ENCODE peak calls at places on chromosomes 6 and 20, in nine cellular contexts. M, U, X, Z, G, V, R, C and O are unnamed samples.

GRCh38 chr20:44959082-44959895 is 908 bp downstream of the TOMM34 start:
- DNase-seq in R (peak; percentile 67), C (peak; percentile 33), G (no peak), Z (peak; percentile 58), X (peak; percentile 83), U (no peak), M (peak; percentile 37), V (peak; percentile 66), O (no peak)

GRCh38 chr6:75481394-75481793 is 12.2 kb downstream of the FILIP1 start:
- DNase-seq in C (no peak), M (no peak), V (no peak), X (peak; percentile 52), R (peak; percentile 42), U (no peak), G (no peak), Z (peak; percentile 52), O (no peak)

GRCh38 chr20:34299925-34300806 is 3.0 kb downstream of the AHCY start:
- DNase-seq in X (peak; percentile 6), U (peak; percentile 39), V (peak; percentile 30), G (no peak), Z (peak; percentile 7), C (no peak), M (no peak), R (peak; percentile 30), O (no peak)

GRCh38 chr6:13304580-13305255 is 23.6 kb downstream of the TBC1D7 start:
- DNase-seq in R (peak; percentile 27), G (no peak), M (no peak), Z (peak; percentile 34), X (no peak), V (no peak), C (no peak), U (peak; percentile 23), O (no peak)

GRCh38 chr20:18679020-18679419 is 91.2 kb downstream of the DTD1 start:
- DNase-seq in M (no peak), X (peak; percentile 28), V (no peak), Z (peak; percentile 31), C (no peak), G (no peak), U (no peak), R (peak; percentile 48), O (no peak)

GRCh38 chr6:56570434-56571359 is 72.0 kb downstream of the DST start:
- DNase-seq in X (peak; percentile 45), R (peak; percentile 62), G (no peak), V (peak; percentile 30), C (no peak), M (no peak), U (no peak), Z (peak; percentile 39), O (no peak)

GRCh38 chr6:35300848-35301247 is 3.2 kb downstream of the DEF6 start:
- DNase-seq in R (no peak), Z (no peak), M (no peak), X (no peak), V (no peak), C (no peak), U (no peak), G (no peak), O (no peak)

GRCh38 chr6:36386495-36387439 is 702 bp downstream of the ETV7 start:
- DNase-seq in G (no peak), V (peak; percentile 64), Z (peak; percentile 54), X (peak; percentile 47), U (peak; percentile 38), C (peak; percentile 45), R (peak; percentile 67), M (peak; percentile 24), O (peak; percentile 13)

GRCh38 chr6:145886228-145886956 is 71.8 kb upstream of the FBXO30 start:
- DNase-seq in U (no peak), G (no peak), V (no peak), Z (peak; percentile 25), R (peak; percentile 75), C (no peak), M (peak; percentile 57), X (peak; percentile 17), O (no peak)

GRCh38 chr6:63805808-63806572 is 170.4 kb downstream of the PHF3 start:
- DNase-seq in M (peak; percentile 45), Z (peak; percentile 83), V (peak; percentile 62), C (no peak), G (no peak), U (no peak), X (peak; percentile 96), R (peak; percentile 85), O (peak; percentile 70)

GRCh38 chr6:7974932-7975763 is 64.6 kb upstream of the TXNDC5 start:
- DNase-seq in V (peak; percentile 91), U (peak; percentile 75), M (no peak), G (peak; percentile 61), X (peak; percentile 89), Z (peak; percentile 89), R (peak; percentile 90), C (peak; percentile 92), O (peak; percentile 96)

GRCh38 chr20:24866742-24867141 is 82.3 kb upstream of the CST7 start:
- DNase-seq in V (no peak), C (no peak), R (no peak), U (no peak), Z (no peak), M (no peak), G (no peak), X (no peak), O (no peak)

GRCh38 chr20:3777381-3777725 is 3.9 kb downstream of the SPEF1 start:
- DNase-seq in V (no peak), G (no peak), U (no peak), Z (no peak), C (no peak), R (no peak), X (no peak), M (no peak), O (no peak)

DNA sequence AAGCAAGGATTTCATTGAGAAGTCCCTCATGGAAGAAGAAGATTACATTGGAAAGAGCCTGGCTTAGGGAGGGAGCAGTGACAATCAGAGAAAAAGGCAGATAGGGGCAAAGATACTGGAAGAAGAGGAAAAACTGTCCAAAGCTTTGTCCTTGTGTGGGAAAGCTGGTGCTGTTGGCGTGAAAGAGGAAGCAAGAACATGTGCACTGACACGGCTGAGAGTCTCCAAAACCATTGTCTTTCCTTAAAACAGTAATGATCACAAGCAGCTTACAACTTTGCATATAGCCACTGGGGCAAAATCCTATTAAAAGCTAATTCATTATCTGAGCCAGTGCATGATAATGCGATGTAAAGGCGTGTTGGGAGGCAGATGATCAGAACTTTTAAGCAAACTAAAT is 85.1 kb upstream of the ESR1 start:
- DNase-seq in G (no peak), X (no peak), C (no peak), R (no peak), V (no peak), U (no peak), Z (no peak), M (no peak), O (no peak)
- TF ChIP-seq CTCF in G (no peak), X (no peak), C (no peak), R (no peak), V (no peak), U (no peak), Z (no peak), M (no peak), O (no peak)

GRCh38 chr6:30757261-30757935 is 13.1 kb upstream of the IER3 start:
- DNase-seq in V (no peak), R (no peak), U (no peak), G (no peak), C (no peak), M (no peak), X (no peak), Z (no peak), O (no peak)

GRCh38 chr6:30760537-30760936 is 16.2 kb upstream of the IER3 start:
- DNase-seq in G (no peak), Z (no peak), R (no peak), V (no peak), C (no peak), M (no peak), X (no peak), U (no peak), O (no peak)

GRCh38 chr6:30761791-30762429 is 17.6 kb upstream of the IER3 start:
- DNase-seq in Z (no peak), M (no peak), R (no peak), G (no peak), V (no peak), X (no peak), C (no peak), U (no peak), O (no peak)

GRCh38 chr6:30763155-30763617 is 18.8 kb upstream of the IER3 start:
- DNase-seq in G (no peak), U (no peak), R (no peak), M (no peak), C (no peak), Z (no peak), V (peak; percentile 5), X (no peak), O (no peak)

GRCh38 chr6:30759575-30760239 is 15.4 kb upstream of the IER3 start:
- DNase-seq in U (no peak), V (peak; percentile 70), X (peak; percentile 87), R (peak; percentile 94), G (peak; percentile 12), C (no peak), M (peak; percentile 98), Z (peak; percentile 98), O (peak; percentile 88)
- H3K4me3 ChIP-seq in U (no peak overlapping the region), V (no peak overlapping the region), X (no peak overlapping the region), R (no peak overlapping the region), G (no peak overlapping the region), C (no peak overlapping the region), M (no peak overlapping the region), Z (no peak overlapping the region), O (no peak overlapping the region)

GRCh38 chr20:10667560-10668167 is 6.1 kb downstream of the JAG1 start:
- DNase-seq in C (no peak), X (no peak), M (no peak), R (no peak), G (no peak), V (no peak), U (no peak), Z (no peak), O (no peak)
- TF ChIP-seq CTCF in C (no peak), X (no peak), M (no peak), R (no peak), G (no peak), V (no peak), U (no peak), Z (no peak), O (no peak)

DNA sequence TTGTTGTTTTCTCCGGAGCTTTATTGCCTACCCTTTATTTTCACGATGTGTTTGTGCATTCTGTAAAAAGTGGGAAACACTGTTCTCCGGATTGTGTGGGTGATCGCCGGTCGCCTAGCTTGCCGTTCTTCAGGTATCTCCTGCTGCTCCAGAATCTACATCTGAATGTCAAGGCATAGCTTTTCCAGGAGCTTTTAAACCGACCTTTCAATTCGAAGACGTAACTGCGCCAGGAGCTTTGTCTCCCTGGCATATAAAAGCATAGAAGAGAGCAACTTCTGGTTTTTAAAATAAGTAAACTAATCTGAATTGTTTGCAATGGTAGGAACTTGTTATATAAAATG is 96.0 kb downstream of the HFE start:
- DNase-seq in X (no peak), M (no peak), Z (no peak), U (no peak), G (no peak), V (no peak), R (no peak), C (no peak), O (no peak)
- H3K4me3 ChIP-seq in X (peak overlapping the region; percentile 56), M (peak overlapping the region; percentile 57), Z (peak overlapping the region; percentile 56), U (peak overlapping the region; percentile 31), G (no peak overlapping the region), V (peak overlapping the region; percentile 14), R (peak overlapping the region; percentile 55), C (peak overlapping the region; percentile 46), O (peak overlapping the region; percentile 12)

DNA sequence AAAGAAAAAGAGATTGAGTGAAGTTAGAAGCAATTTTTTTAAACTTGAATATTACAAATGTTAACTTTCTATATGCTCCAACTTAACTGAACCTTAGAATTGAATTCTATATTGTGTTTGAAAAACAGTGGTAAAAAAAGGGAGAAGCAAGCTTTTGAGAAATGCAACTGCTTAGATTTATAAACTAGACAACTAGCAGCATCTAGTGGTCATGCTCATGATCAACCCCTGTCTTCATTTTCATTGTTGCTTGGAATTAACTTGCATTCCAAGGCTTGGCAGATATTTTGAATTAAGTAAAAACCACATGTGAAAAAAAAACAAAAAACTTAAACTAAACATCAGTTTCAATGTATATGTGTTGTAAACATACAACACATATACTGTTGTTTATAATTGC is 113.1 kb downstream of the C6orf58 start:
- DNase-seq in X (peak; percentile 43), Z (peak; percentile 16), R (peak; percentile 69), C (no peak), M (no peak), U (no peak), V (peak; percentile 12), G (no peak), O (no peak)
- TF ChIP-seq CTCF in X (peak; percentile 73), Z (peak; percentile 69), R (peak; percentile 78), C (peak; percentile 30), M (peak; percentile 45), U (no peak), V (peak; percentile 59), G (no peak), O (peak; percentile 71)